ENCODE peak calls at places on chromosomes 4 and X, in six cellular contexts. G, E, Y, C, S and V are unnamed samples.

GRCh38 chrX:63922221-63922620 is 137.2 kb upstream of the ARHGEF9 start:
- DNase-seq in E (no peak), G (no peak), C (no peak), S (peak), Y (no peak), V (no peak)

GRCh38 chrX:43559643-43560042 is 96.5 kb upstream of the MAOA start:
- DNase-seq in S (peak), Y (peak), C (peak), E (no peak), G (peak), V (peak)

GRCh38 chr4:130563185-130563890 is 1467.4 kb downstream of the C4orf33 start:
- DNase-seq in C (peak), S (peak), E (no peak), G (no peak), Y (no peak), V (peak)

GRCh38 chr4:6908397-6909112 is 1.1 kb upstream of the TBC1D14 start:
- DNase-seq in Y (no peak), S (no peak), C (peak), E (no peak), G (no peak), V (no peak)

GRCh38 chr4:159220353-159220752 is 117.5 kb downstream of the RAPGEF2 start:
- DNase-seq in C (peak), Y (no peak), G (no peak), S (no peak), E (no peak), V (no peak)

GRCh38 chr4:165965503-165965902 is 92.5 kb downstream of the TLL1 start:
- DNase-seq in C (no peak), S (no peak), Y (no peak), E (no peak), G (no peak), V (no peak)

GRCh38 chrX:139563251-139563650 is 32.7 kb downstream of the F9 start:
- DNase-seq in S (peak), Y (no peak), C (no peak), E (no peak), G (no peak), V (no peak)

GRCh38 chrX:50779694-50780093 is 34.3 kb downstream of the SHROOM4 start:
- DNase-seq in Y (no peak), E (no peak), C (peak), S (no peak), G (no peak), V (peak)

GRCh38 chrX:123665197-123665596 is 67.7 kb downstream of the THOC2 start:
- DNase-seq in C (no peak), G (no peak), Y (no peak), S (peak), E (no peak), V (no peak)

GRCh38 chr4:40587826-40588225 is 41.8 kb downstream of the RBM47 start:
- DNase-seq in S (peak), E (no peak), Y (no peak), G (no peak), C (peak), V (no peak)

GRCh38 chrX:116499780-116500179 is 37.0 kb upstream of the CT83 start:
- DNase-seq in Y (no peak), S (no peak), C (peak), E (no peak), G (no peak), V (no peak)

GRCh38 chrX:147912093-147912801 is 528 bp downstream of the FMR1 start:
- DNase-seq in C (peak), G (no peak), E (peak), S (peak), Y (no peak), V (peak)

GRCh38 chr4:123025398-123025797 is 103.0 kb upstream of the NUDT6 start:
- DNase-seq in S (no peak), C (no peak), E (no peak), G (no peak), Y (no peak), V (no peak)

GRCh38 chr4:87848622-87849351 is 16.0 kb downstream of the MEPE start:
- DNase-seq in Y (peak), E (peak), C (peak), S (peak), G (no peak), V (peak)

GRCh38 chr4:136687118-136687517 is 845.2 kb downstream of the PCDH18 start:
- DNase-seq in E (no peak), Y (no peak), C (peak), S (no peak), G (no peak), V (peak)

GRCh38 chr4:121674191-121674590 is 22.6 kb downstream of the ANXA5 start:
- DNase-seq in S (no peak), G (no peak), E (no peak), C (no peak), Y (no peak), V (no peak)

GRCh38 chr4:184163813-184164212 is 53.9 kb downstream of the ENPP6 start:
- DNase-seq in C (peak), G (no peak), S (peak), Y (peak), E (no peak), V (peak)

GRCh38 chr4:183905593-183906485 is 732 bp downstream of the STOX2 start:
- DNase-seq in G (no peak), C (peak), E (no peak), S (peak), Y (no peak), V (peak)

GRCh38 chr4:65670331-65671031 is at the start of gene EPHA5:
- DNase-seq in E (peak), Y (peak), G (no peak), C (peak), S (peak), V (peak)

GRCh38 chr4:5791654-5792053 is 80.7 kb downstream of the EVC start:
- DNase-seq in S (no peak), E (no peak), G (no peak), Y (no peak), C (no peak), V (no peak)

GRCh38 chrX:135892781-135893180 is 463 bp downstream of the CT45A10 start:
- DNase-seq in C (no peak), G (no peak), Y (no peak), E (no peak), S (no peak), V (no peak)